ENCODE peak calls at places on chromosomes 6 and 20, in five cellular contexts. Z, G, N, P and O are unnamed samples.

GRCh38 chr6:158323561-158323958 is 11.3 kb downstream of the TULP4 start:
- DNase-seq in Z (no peak), G (no peak), N (no peak), P (no peak), O (no peak)

GRCh38 chr6:95133578-95133977 is 443.8 kb upstream of the MANEA start:
- DNase-seq in Z (no peak), G (peak), N (peak), P (no peak), O (no peak)

GRCh38 chr6:88952065-88952704 is 11.2 kb downstream of the RNGTT start:
- DNase-seq in Z (no peak), G (no peak), N (peak), P (no peak), O (no peak)

GRCh38 chr6:37024665-37025337 is 19.3 kb downstream of the FGD2 start:
- DNase-seq in Z (no peak), G (no peak), N (peak), P (no peak), O (no peak)

GRCh38 chr6:20879526-20879925 is 345.3 kb downstream of the CDKAL1 start:
- DNase-seq in Z (no peak), G (no peak), N (no peak), P (no peak), O (no peak)

GRCh38 chr20:63682384-63683139 is 13.9 kb upstream of the TNFRSF6B start:
- DNase-seq in Z (no peak), G (no peak), N (peak), P (no peak), O (peak)

GRCh38 chr6:5175195-5175594 is 85.6 kb downstream of the LYRM4 start:
- DNase-seq in Z (no peak), G (no peak), N (no peak), P (no peak), O (no peak)

GRCh38 chr6:93792751-93793150 is 373.4 kb upstream of the EPHA7 start:
- DNase-seq in Z (no peak), G (no peak), N (peak), P (no peak), O (no peak)

GRCh38 chr6:114376611-114377206 is 33.9 kb upstream of the HS3ST5 start:
- DNase-seq in Z (no peak), G (no peak), N (no peak), P (no peak), O (no peak)